ENCODE peak calls at places on chromosomes 1 and 21, in four cellular contexts. S is K562, N is GM12878, T is HepG2. L is an unnamed sample.

GRCh38 chr1:213993929-213994328 is 6.2 kb downstream of the PROX1 start:
- DNase-seq in S (no peak), T (no peak), N (no peak), L (no peak)

GRCh38 chr1:41533731-41534080 is 49.2 kb upstream of the EDN2 start:
- DNase-seq in N (no peak), S (no peak), T (no peak), L (no peak)

GRCh38 chr21:38985423-38986378 is 180.0 kb downstream of the ETS2 start:
- DNase-seq in N (peak; percentile 12), S (peak; percentile 91), T (no peak), L (peak; percentile 36)

GRCh38 chr1:85815906-85816305 is 107.7 kb upstream of the ZNHIT6 start:
- DNase-seq in T (no peak), S (no peak), N (no peak), L (no peak)

GRCh38 chr1:20380616-20381035 is 90.0 kb downstream of the VWA5B1 start:
- DNase-seq in N (no peak), T (no peak), S (no peak), L (no peak)

GRCh38 chr1:162994921-162995320 is 74.2 kb upstream of the RGS4 start:
- DNase-seq in T (no peak), N (no peak), S (no peak), L (no peak)

GRCh38 chr1:233597489-233597901 is 16.4 kb upstream of the KCNK1 start:
- DNase-seq in T (no peak), S (no peak), N (peak; percentile 62), L (no peak)

GRCh38 chr1:40956397-40956796 is 23.1 kb upstream of the CTPS1 start:
- DNase-seq in T (no peak), S (no peak), N (no peak), L (no peak)

GRCh38 chr1:219293440-219293839 is 119.8 kb downstream of the LYPLAL1 start:
- DNase-seq in S (no peak), T (no peak), N (no peak), L (no peak)

GRCh38 chr1:220768127-220768601 is 18.5 kb upstream of the MTARC1 start:
- DNase-seq in T (peak; percentile 85), N (no peak), S (no peak), L (no peak)

GRCh38 chr1:9202240-9202870 is 32.2 kb upstream of the H6PD start:
- DNase-seq in S (no peak), T (no peak), N (no peak), L (no peak)

GRCh38 chr1:114033961-114034360 is 54.7 kb downstream of the OLFML3 start:
- DNase-seq in N (no peak), S (no peak), T (no peak), L (no peak)

GRCh38 chr1:18945401-18945849 is 11.1 kb downstream of the IFFO2 start:
- DNase-seq in T (no peak), N (no peak), S (no peak), L (peak; percentile 31)

GRCh38 chr1:229094476-229095311 is 176.2 kb upstream of the RAB4A start:
- DNase-seq in T (no peak), N (no peak), S (no peak), L (no peak)

GRCh38 chr1:210696709-210697108 is 368.0 kb downstream of the HHAT start:
- DNase-seq in S (no peak), T (no peak), N (peak; percentile 67), L (no peak)

GRCh38 chr21:33042812-33043211 is 17.1 kb downstream of the OLIG2 start:
- DNase-seq in N (no peak), T (no peak), S (no peak), L (no peak)
- TF ChIP-seq TARDBP in N (no peak), T (no peak), S (no peak), L (no peak)

DNA sequence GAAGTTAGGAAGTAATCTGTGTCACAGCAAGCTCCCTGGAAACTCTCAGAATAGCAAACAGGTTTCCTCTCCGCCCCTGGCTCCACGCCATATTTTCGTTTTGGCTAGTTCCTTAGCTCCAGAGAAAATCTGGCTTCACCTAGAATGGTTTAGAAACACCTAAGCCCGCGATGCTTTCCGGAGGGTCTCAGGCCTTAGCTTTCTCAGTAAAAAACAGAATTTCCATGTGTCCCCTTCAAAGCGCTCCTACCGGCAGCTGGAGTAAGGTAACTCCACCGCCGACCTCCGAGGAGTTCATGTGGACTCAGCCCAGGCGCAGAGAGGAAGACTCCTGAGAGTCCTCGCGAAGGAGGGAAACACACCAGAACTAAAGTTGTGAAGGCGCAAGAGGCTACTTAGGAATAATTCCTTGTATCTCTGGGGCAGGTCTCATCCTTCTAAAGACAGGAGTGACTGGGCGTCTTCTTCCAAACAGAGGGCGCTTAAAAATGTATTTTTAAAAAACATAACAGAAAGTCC is 406 bp downstream of the KIAA0040 start:
- DNase-seq in S (peak; percentile 56), N (no peak), T (no peak), L (peak; percentile 32)
- TF ChIP-seq SP1 in S (peak; percentile 51), N (no peak), T (no peak), L (no peak)

GRCh38 chr21:33401617-33401967 is 1.6 kb upstream of the IFNGR2 start:
- DNase-seq in T (no peak), S (no peak), N (no peak), L (no peak)

GRCh38 chr21:33403128-33403785 is at the start of gene IFNGR2:
- DNase-seq in N (no peak), T (no peak), S (peak; percentile 80), L (peak; percentile 70)

GRCh38 chr21:33399821-33400220 is 3.4 kb upstream of the IFNGR2 start:
- DNase-seq in S (no peak), N (no peak), T (no peak), L (no peak)

GRCh38 chr21:33403786-33404571 is 766 bp downstream of the IFNGR2 start:
- DNase-seq in S (peak; percentile 65), N (no peak), T (peak; percentile 26), L (peak; percentile 69)

GRCh38 chr21:33402011-33402979 is 918 bp upstream of the IFNGR2 start:
- DNase-seq in N (no peak), T (no peak), S (peak; percentile 55), L (no peak)
- TF ChIP-seq FOXK2 in N (no peak), T (no peak), S (no peak), L (no peak)

GRCh38 chr1:101509370-101509769 is 272.6 kb downstream of the S1PR1 start:
- DNase-seq in T (no peak), N (no peak), S (no peak), L (no peak)

GRCh38 chr1:101511501-101511900 is 274.7 kb downstream of the S1PR1 start:
- DNase-seq in N (no peak), S (no peak), T (no peak), L (no peak)

GRCh38 chr1:101507547-101507971 is 270.7 kb downstream of the S1PR1 start:
- DNase-seq in S (no peak), T (no peak), N (no peak), L (no peak)

DNA sequence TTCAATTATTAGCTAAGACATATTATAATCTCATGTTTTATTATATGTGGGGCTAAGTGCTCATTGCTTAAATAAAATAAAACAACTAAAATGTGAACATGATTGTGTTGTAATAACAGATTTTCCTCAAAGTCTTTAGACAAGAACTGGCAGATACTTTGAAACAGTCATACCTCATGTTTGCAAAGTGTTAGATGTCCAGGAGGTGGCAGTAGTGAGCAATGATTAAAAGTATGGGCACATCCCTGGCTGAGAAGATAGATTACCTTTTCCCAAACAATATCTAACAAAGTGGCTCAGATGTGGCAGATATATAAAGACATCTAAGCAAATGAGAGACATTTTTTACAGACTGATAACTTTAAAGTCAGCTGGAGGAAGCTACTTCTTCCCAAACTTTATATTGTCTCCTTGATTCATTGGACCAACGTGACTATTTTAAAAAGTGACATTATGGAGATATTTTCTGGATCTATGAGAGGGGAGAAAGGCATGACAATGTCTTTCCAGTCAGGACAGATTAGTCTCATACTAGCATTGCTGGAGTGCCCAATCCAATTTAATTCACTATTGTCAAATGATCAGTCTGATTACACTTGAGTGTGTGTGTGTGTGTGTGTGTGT is 269.8 kb downstream of the S1PR1 start:
- DNase-seq in S (peak; percentile 38), N (peak; percentile 21), T (peak; percentile 44), L (peak; percentile 57)
- TF ChIP-seq TARDBP in S (no peak), N (no peak), T (no peak), L (no peak)

DNA sequence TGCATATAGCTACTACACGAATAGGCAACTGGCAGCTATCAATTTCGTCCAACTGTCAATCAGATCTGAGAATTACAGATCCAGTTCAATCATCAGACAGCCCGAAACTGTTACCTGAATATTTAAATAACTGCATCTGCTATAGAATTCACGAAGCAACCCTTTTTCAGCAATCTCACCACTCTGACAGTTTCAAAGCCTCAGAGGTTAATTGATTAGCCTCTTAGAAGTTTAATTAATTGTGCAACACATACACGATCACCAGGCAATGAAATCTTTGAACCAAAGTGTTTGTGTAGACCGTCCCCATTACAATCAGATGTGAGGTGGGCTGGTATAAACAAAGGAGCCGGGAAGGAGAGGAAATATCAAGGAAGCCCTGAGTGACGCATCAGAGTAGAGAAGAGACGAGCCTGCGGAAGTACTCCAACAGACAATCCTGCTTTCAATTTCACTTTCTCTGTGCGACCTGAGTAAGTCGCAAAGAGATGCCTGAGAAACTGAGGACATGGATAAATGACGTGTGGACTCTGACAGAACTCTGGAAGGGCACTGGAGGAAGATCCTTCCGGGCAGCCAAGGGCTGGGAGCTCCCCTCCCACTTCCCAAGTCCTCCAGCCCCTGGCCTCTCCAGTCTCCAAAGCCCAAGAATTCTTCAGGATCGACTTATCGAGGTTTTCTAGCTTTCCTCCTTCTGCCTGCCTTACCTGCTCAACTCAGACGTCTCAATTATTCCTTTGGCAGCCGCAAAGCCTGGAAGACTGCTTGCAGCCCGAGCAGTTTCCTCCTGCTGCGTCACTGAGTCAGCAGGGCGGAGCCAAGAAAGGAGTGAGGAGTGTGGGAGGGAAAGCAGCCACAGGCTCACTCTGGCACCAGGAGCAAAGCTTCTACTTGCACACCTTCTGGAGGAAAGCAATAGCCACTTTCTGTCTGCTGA is at the start of gene RNASEL:
- DNase-seq in S (peak; percentile 83), T (no peak), N (no peak), L (peak; percentile 72)
- TF ChIP-seq SP1 in S (no peak), T (no peak), N (no peak), L (no peak)

DNA sequence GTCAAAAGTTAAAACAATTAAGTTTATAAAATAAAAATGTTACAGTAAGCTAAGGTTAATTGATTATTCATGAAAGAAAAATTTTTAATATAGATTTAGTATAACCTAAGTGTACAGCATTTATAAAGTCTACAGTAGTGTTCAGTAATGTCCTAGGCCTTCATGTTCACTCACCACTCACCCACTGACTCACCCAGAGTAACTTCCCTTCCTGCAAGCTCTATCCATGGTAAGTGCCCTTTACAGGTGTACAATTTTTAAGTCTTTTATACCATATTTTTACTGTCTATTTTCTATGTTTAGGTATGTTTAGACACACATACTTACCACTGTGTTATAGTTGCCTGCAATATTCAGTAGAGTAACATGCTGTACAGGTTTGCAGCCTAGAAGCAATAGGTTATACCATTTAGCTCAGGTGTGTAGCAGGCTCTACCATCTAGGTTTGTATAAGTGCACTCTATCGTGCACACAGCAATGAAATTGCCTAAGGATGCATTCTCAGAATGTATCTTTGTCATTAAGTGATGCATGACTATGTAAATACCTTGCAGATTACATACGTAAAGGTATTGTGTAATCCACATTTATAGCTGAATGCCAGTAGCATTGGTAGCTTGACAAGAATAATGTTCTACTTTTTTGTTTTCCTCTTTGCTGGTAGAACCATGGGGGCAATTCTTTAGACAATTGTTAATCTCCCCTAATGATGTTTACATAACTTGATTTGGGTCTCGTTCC is 35.7 kb upstream of the GPR88 start:
- DNase-seq in S (no peak), T (no peak), N (no peak), L (no peak)
- TF ChIP-seq FOXK2 in S (no peak), T (no peak), N (no peak), L (no peak)

L was measured in HEK293T.